ENCODE peak calls at places on chromosomes 4 and X, in eight cellular contexts. Q, H, X, A, W, N, I and P are unnamed samples.

GRCh38 chrX:120761810-120762209 is 113.9 kb downstream of the CT47B1 start:
- DNase-seq in I (no peak), H (no peak), X (no peak), N (no peak), Q (no peak), A (no peak), W (no peak), P (no peak)

GRCh38 chr4:97500423-97500822 is 642.9 kb downstream of the STPG2 start:
- DNase-seq in N (no peak), A (no peak), H (no peak), Q (no peak), X (no peak), I (no peak), W (no peak), P (no peak)

GRCh38 chr4:94390804-94391410 is 48.3 kb upstream of the HPGDS start:
- DNase-seq in A (no peak), N (no peak), X (peak; percentile 26), W (no peak), Q (no peak), H (no peak), I (peak; percentile 10), P (peak; percentile 27)

GRCh38 chrX:24266996-24267395 is 46.9 kb downstream of the SUPT20HL2 start:
- DNase-seq in Q (no peak), N (no peak), X (peak; percentile 92), H (no peak), A (no peak), W (no peak), I (no peak), P (no peak)

GRCh38 chr4:135838889-135839288 is 1637.3 kb upstream of the PABPC4L start:
- DNase-seq in I (no peak), N (no peak), X (peak; percentile 59), H (no peak), Q (no peak), W (no peak), A (no peak), P (no peak)

GRCh38 chr4:26220704-26221103 is 100.1 kb upstream of the RBPJ start:
- DNase-seq in Q (no peak), X (peak; percentile 72), W (no peak), N (no peak), I (no peak), H (no peak), A (no peak), P (no peak)

GRCh38 chr4:71025654-71026053 is 32.2 kb downstream of the DCK start:
- DNase-seq in X (no peak), A (no peak), W (no peak), Q (no peak), I (no peak), N (no peak), H (no peak), P (no peak)

GRCh38 chr4:173343832-173344397 is 9.8 kb upstream of the HMGB2 start:
- DNase-seq in Q (no peak), W (no peak), I (no peak), X (no peak), N (no peak), A (no peak), H (no peak), P (no peak)

GRCh38 chr4:37889849-37890500 is 909 bp upstream of the TBC1D1 start:
- DNase-seq in A (peak; percentile 10), X (peak; percentile 2), I (no peak), H (no peak), Q (no peak), W (no peak), N (peak; percentile 74), P (no peak)

GRCh38 chr4:88352062-88352461 is 26.6 kb upstream of the HERC6 start:
- DNase-seq in X (peak; percentile 57), I (no peak), W (no peak), N (no peak), Q (no peak), H (no peak), A (no peak), P (no peak)

GRCh38 chr4:2647403-2648158 is 108.6 kb downstream of the TNIP2 start:
- DNase-seq in A (no peak), I (no peak), X (no peak), Q (no peak), W (no peak), N (peak; percentile 5), H (no peak), P (peak; percentile 2)

GRCh38 chr4:76800902-76801301 is 97.0 kb downstream of the SOWAHB start:
- DNase-seq in I (no peak), N (no peak), A (no peak), W (no peak), Q (no peak), X (no peak), H (no peak), P (no peak)

GRCh38 chrX:54994099-54994498 is at the start of gene PFKFB1:
- DNase-seq in A (no peak), Q (no peak), I (no peak), N (no peak), H (no peak), X (no peak), W (no peak), P (no peak)

GRCh38 chrX:125439194-125439849 is 119.7 kb downstream of the TEX13C start:
- DNase-seq in Q (no peak), W (no peak), N (no peak), H (no peak), X (no peak), I (no peak), A (no peak), P (no peak)

GRCh38 chr4:146959692-146960091 is 14.0 kb upstream of the TTC29 start:
- DNase-seq in H (no peak), N (no peak), X (peak; percentile 32), I (no peak), Q (no peak), W (no peak), A (no peak), P (no peak)

GRCh38 chr4:26321326-26322276 is 787 bp downstream of the RBPJ start:
- DNase-seq in W (no peak), Q (peak; percentile 21), N (peak; percentile 32), H (no peak), X (peak; percentile 19), A (peak; percentile 47), I (no peak), P (peak; percentile 32)

GRCh38 chr4:139331185-139331584 is 28.9 kb upstream of the NDUFC1 start:
- DNase-seq in H (no peak), N (no peak), Q (no peak), I (no peak), A (no peak), X (peak; percentile 77), W (no peak), P (no peak)

GRCh38 chr4:100190643-100191600 is 654 bp upstream of the DDIT4L start:
- DNase-seq in I (no peak), A (no peak), Q (no peak), X (peak; percentile 54), W (no peak), H (no peak), N (peak; percentile 25), P (no peak)

GRCh38 chr4:11446156-11446811 is 17.6 kb upstream of the HS3ST1 start:
- DNase-seq in W (no peak), A (no peak), I (no peak), H (no peak), Q (no peak), N (no peak), X (peak; percentile 17), P (no peak)

GRCh38 chr4:8819019-8819418 is 52.6 kb downstream of the HMX1 start:
- DNase-seq in W (no peak), I (no peak), N (no peak), Q (no peak), H (no peak), X (no peak), A (no peak), P (no peak)

GRCh38 chr4:3472411-3473141 is 9.5 kb downstream of the DOK7 start:
- DNase-seq in I (no peak), H (no peak), N (no peak), W (no peak), Q (no peak), X (no peak), A (peak; percentile 1), P (no peak)

GRCh38 chr4:21949073-21949457 is 493 bp upstream of the KCNIP4 start:
- DNase-seq in Q (no peak), X (peak; percentile 72), A (no peak), I (no peak), H (no peak), W (no peak), N (peak; percentile 14), P (no peak)

GRCh38 chr4:10185518-10186227 is 69.1 kb upstream of the WDR1 start:
- DNase-seq in A (no peak), X (no peak), Q (no peak), I (no peak), N (no peak), H (no peak), W (no peak), P (no peak)

GRCh38 chr4:103375278-103375677 is 177.1 kb upstream of the CENPE start:
- DNase-seq in I (no peak), H (no peak), Q (no peak), A (no peak), N (no peak), X (peak; percentile 15), W (no peak), P (no peak)

GRCh38 chr4:78939667-78940008 is 400 bp upstream of the PAQR3 start:
- DNase-seq in A (no peak), H (no peak), N (no peak), I (no peak), W (no peak), X (no peak), Q (no peak), P (peak; percentile 29)

GRCh38 chr4:1047106-1047975 is 35.9 kb downstream of the FGFRL1 start:
- DNase-seq in N (peak; percentile 35), H (no peak), Q (no peak), W (no peak), I (no peak), X (no peak), A (no peak), P (no peak)

GRCh38 chr4:188988131-188988530 is 848.9 kb downstream of the TRIML1 start:
- DNase-seq in Q (no peak), W (no peak), X (no peak), A (no peak), I (no peak), N (no peak), H (no peak), P (no peak)

GRCh38 chrX:107712231-107713204 is 63.1 kb downstream of the TSC22D3 start:
- DNase-seq in A (no peak), W (no peak), X (peak; percentile 54), I (no peak), Q (no peak), H (peak; percentile 57), N (peak; percentile 60), P (no peak)

GRCh38 chr4:71487324-71487677 is 148.5 kb downstream of the SLC4A4 start:
- DNase-seq in Q (no peak), I (no peak), X (no peak), H (no peak), A (no peak), W (no peak), N (no peak), P (no peak)

GRCh38 chr4:99808260-99808857 is 8.3 kb upstream of the DAPP1 start:
- DNase-seq in N (peak; percentile 30), H (peak; percentile 47), I (peak; percentile 45), Q (peak; percentile 52), W (no peak), X (peak; percentile 73), A (no peak), P (peak; percentile 24)

GRCh38 chrX:18864390-18864920 is 119.5 kb downstream of the PHKA2 start:
- DNase-seq in H (no peak), I (no peak), W (no peak), X (no peak), A (no peak), Q (no peak), N (no peak), P (no peak)

GRCh38 chr4:2331519-2332200 is 69.8 kb upstream of the MXD4 start:
- DNase-seq in A (no peak), X (no peak), I (no peak), W (no peak), N (no peak), Q (no peak), H (no peak), P (no peak)

GRCh38 chrX:133297284-133297683 is 79.1 kb upstream of the TFDP3 start:
- DNase-seq in A (no peak), Q (no peak), N (no peak), I (no peak), H (no peak), X (peak; percentile 57), W (no peak), P (no peak)